ENCODE peak calls at places on chromosomes 12 and 14, in ten cellular contexts. C is suprapubic skin, N is stomach, B is K562, U is HepG2, A is ovary, F is sigmoid colon, M is A549, I is tibial nerve, K is H1. H is an unnamed sample.

GRCh38 chr12:117002040-117002832 is 91.5 kb downstream of the FBXW8 start:
- DNase-seq in C (no peak), N (no peak), B (no peak), U (no peak), A (no peak), F (no peak), M (no peak), I (no peak), K (no peak), H (no peak)

GRCh38 chr12:89731614-89732013 is 23.0 kb upstream of the ATP2B1 start:
- DNase-seq in C (no peak), N (no peak), B (no peak), U (no peak), A (no peak), F (no peak), M (no peak), I (no peak), K (no peak), H (no peak)

GRCh38 chr12:38162013-38162412 is 154.6 kb upstream of the ALG10B start:
- DNase-seq in C (no peak), N (no peak), B (no peak), U (no peak), A (no peak), F (no peak), M (no peak), I (no peak), K (no peak), H (peak)

GRCh38 chr12:92927436-92928116 is 1.5 kb downstream of the EEA1 start:
- DNase-seq in C (no peak), N (no peak), B (peak), U (peak), A (no peak), F (no peak), M (peak), I (no peak), K (no peak), H (no peak)

GRCh38 chr12:52645982-52646381 is 6.0 kb downstream of the KRT2 start:
- DNase-seq in C (no peak), N (no peak), B (no peak), U (no peak), A (no peak), F (no peak), M (no peak), I (no peak), K (no peak), H (no peak)

GRCh38 chr14:35390577-35391387 is 13.8 kb downstream of the NFKBIA start:
- DNase-seq in C (no peak), N (no peak), B (peak), U (no peak), A (peak), F (no peak), M (no peak), I (no peak), K (no peak), H (peak)

GRCh38 chr14:90535556-90535930 is 138.7 kb downstream of the CALM1 start:
- DNase-seq in C (no peak), N (no peak), B (no peak), U (no peak), A (no peak), F (no peak), M (no peak), I (no peak), K (no peak), H (no peak)

GRCh38 chr14:92759300-92759678 is 10.9 kb upstream of the LGMN start:
- DNase-seq in C (no peak), N (peak), B (peak), U (no peak), A (no peak), F (no peak), M (no peak), I (no peak), K (no peak), H (peak)

GRCh38 chr14:65517635-65518542 is 105.4 kb downstream of the FUT8 start:
- DNase-seq in C (no peak), N (no peak), B (peak), U (no peak), A (no peak), F (no peak), M (no peak), I (no peak), K (no peak), H (no peak)

GRCh38 chr12:88093573-88093972 is 48.3 kb downstream of the CEP290 start:
- DNase-seq in C (no peak), N (no peak), B (no peak), U (no peak), A (no peak), F (no peak), M (no peak), I (no peak), K (no peak), H (no peak)

GRCh38 chr14:101022916-101023435 is 119.5 kb upstream of the RTL1 start:
- DNase-seq in C (peak), N (peak), B (no peak), U (no peak), A (peak), F (peak), M (no peak), I (no peak), K (no peak), H (peak)

GRCh38 chr14:90518075-90518940 is 121.5 kb downstream of the CALM1 start:
- DNase-seq in C (no peak), N (peak), B (no peak), U (no peak), A (peak), F (peak), M (no peak), I (no peak), K (no peak), H (no peak)

GRCh38 chr14:29805415-29806123 is 122.1 kb downstream of the PRKD1 start:
- DNase-seq in C (no peak), N (peak), B (peak), U (no peak), A (peak), F (peak), M (no peak), I (peak), K (no peak), H (no peak)

GRCh38 chr12:121811434-121812319 is 7.9 kb downstream of the SETD1B start:
- DNase-seq in C (no peak), N (peak), B (peak), U (peak), A (peak), F (peak), M (peak), I (peak), K (no peak), H (peak)

GRCh38 chr14:102496331-102496691 is 13.3 kb downstream of the ANKRD9 start:
- DNase-seq in C (no peak), N (no peak), B (no peak), U (no peak), A (no peak), F (no peak), M (no peak), I (no peak), K (no peak), H (no peak)

GRCh38 chr12:99436584-99436983 is 211.0 kb upstream of the GARIN6 start:
- DNase-seq in C (no peak), N (no peak), B (no peak), U (no peak), A (no peak), F (no peak), M (no peak), I (no peak), K (no peak), H (no peak)

GRCh38 chr14:35122696-35123387 is 490 bp downstream of the PRORP start:
- DNase-seq in C (no peak), N (no peak), B (no peak), U (peak), A (no peak), F (no peak), M (peak), I (no peak), K (no peak), H (no peak)

GRCh38 chr14:85273099-85273677 is 256.8 kb upstream of the FLRT2 start:
- DNase-seq in C (no peak), N (no peak), B (no peak), U (no peak), A (no peak), F (no peak), M (no peak), I (no peak), K (no peak), H (no peak)

GRCh38 chr12:113149361-113150150 is at the start of gene CFAP73:
- DNase-seq in C (no peak), N (peak), B (peak), U (peak), A (peak), F (no peak), M (peak), I (no peak), K (peak), H (peak)

GRCh38 chr12:9707864-9708808 is 24.8 kb downstream of the CLECL1 start:
- DNase-seq in C (no peak), N (peak), B (peak), U (peak), A (no peak), F (no peak), M (peak), I (no peak), K (no peak), H (no peak)

GRCh38 chr14:69712637-69713088 is 54.3 kb upstream of the SRSF5 start:
- DNase-seq in C (no peak), N (peak), B (no peak), U (no peak), A (no peak), F (peak), M (no peak), I (no peak), K (no peak), H (peak)

GRCh38 chr14:64720190-64720589 is 16.0 kb downstream of the PLEKHG3 start:
- DNase-seq in C (peak), N (peak), B (no peak), U (peak), A (no peak), F (peak), M (peak), I (no peak), K (no peak), H (no peak)

GRCh38 chr12:50505386-50505827 is 622 bp downstream of the DIP2B start:
- DNase-seq in C (no peak), N (no peak), B (peak), U (no peak), A (no peak), F (peak), M (no peak), I (peak), K (no peak), H (peak)

GRCh38 chr12:92624236-92624635 is 78.6 kb upstream of the PLEKHG7 start:
- DNase-seq in C (no peak), N (no peak), B (no peak), U (no peak), A (no peak), F (no peak), M (peak), I (no peak), K (no peak), H (no peak)

GRCh38 chr12:55428844-55429243 is 2.8 kb downstream of the OR6C76 start:
- DNase-seq in C (no peak), N (no peak), B (no peak), U (no peak), A (no peak), F (no peak), M (no peak), I (no peak), K (no peak), H (no peak)

GRCh38 chr14:69107407-69108003 is 45.4 kb downstream of the DCAF5 start:
- DNase-seq in C (no peak), N (peak), B (peak), U (peak), A (no peak), F (no peak), M (peak), I (no peak), K (no peak), H (no peak)

GRCh38 chr12:107144990-107145389 is 51.6 kb upstream of the CRY1 start:
- DNase-seq in C (no peak), N (no peak), B (no peak), U (no peak), A (no peak), F (no peak), M (no peak), I (no peak), K (no peak), H (no peak)

GRCh38 chr14:64637735-64638473 is 66.3 kb upstream of the PLEKHG3 start:
- DNase-seq in C (no peak), N (no peak), B (no peak), U (no peak), A (no peak), F (no peak), M (no peak), I (no peak), K (no peak), H (no peak)

GRCh38 chr12:31482816-31483215 is 108.1 kb downstream of the DENND5B start:
- DNase-seq in C (no peak), N (no peak), B (no peak), U (no peak), A (no peak), F (no peak), M (no peak), I (no peak), K (no peak), H (no peak)

GRCh38 chr14:91158091-91158790 is 44.4 kb downstream of the DGLUCY start:
- DNase-seq in C (no peak), N (peak), B (no peak), U (no peak), A (no peak), F (no peak), M (no peak), I (no peak), K (no peak), H (no peak)

GRCh38 chr12:51345681-51346080 is 798 bp downstream of the CELA1 start:
- DNase-seq in C (no peak), N (no peak), B (peak), U (no peak), A (no peak), F (no peak), M (no peak), I (no peak), K (no peak), H (no peak)

GRCh38 chr12:64616221-64616620 is 5.9 kb downstream of the RASSF3 start:
- DNase-seq in C (no peak), N (no peak), B (no peak), U (no peak), A (no peak), F (no peak), M (no peak), I (no peak), K (no peak), H (no peak)

GRCh38 chr12:64624035-64624434 is 13.7 kb downstream of the RASSF3 start:
- DNase-seq in C (no peak), N (no peak), B (no peak), U (no peak), A (no peak), F (no peak), M (no peak), I (no peak), K (no peak), H (no peak)

GRCh38 chr12:64621257-64621942 is 11.1 kb downstream of the RASSF3 start:
- DNase-seq in C (no peak), N (no peak), B (no peak), U (no peak), A (no peak), F (no peak), M (no peak), I (no peak), K (no peak), H (no peak)

GRCh38 chr12:64618953-64619590 is 8.8 kb downstream of the RASSF3 start:
- DNase-seq in C (no peak), N (no peak), B (no peak), U (no peak), A (no peak), F (no peak), M (no peak), I (no peak), K (no peak), H (no peak)
- TF ChIP-seq EP300 in C (no peak), N (no peak), B (peak), U (no peak), A (no peak), F (no peak), M (no peak), I (no peak), K (no peak), H (no peak)

GRCh38 chr14:104318558-104319488 is 180.4 kb downstream of the KIF26A start:
- DNase-seq in C (peak), N (peak), B (no peak), U (no peak), A (peak), F (peak), M (no peak), I (no peak), K (no peak), H (peak)

GRCh38 chr14:104316723-104317499 is 178.5 kb downstream of the KIF26A start:
- DNase-seq in C (peak), N (peak), B (no peak), U (no peak), A (peak), F (no peak), M (no peak), I (no peak), K (no peak), H (peak)

GRCh38 chr14:104317500-104317805 is 179.1 kb downstream of the KIF26A start:
- DNase-seq in C (peak), N (peak), B (no peak), U (no peak), A (no peak), F (no peak), M (no peak), I (no peak), K (no peak), H (peak)

GRCh38 chr14:104319489-104320241 is 181.3 kb downstream of the KIF26A start:
- DNase-seq in C (peak), N (peak), B (no peak), U (no peak), A (peak), F (no peak), M (no peak), I (no peak), K (no peak), H (peak)

DNA sequence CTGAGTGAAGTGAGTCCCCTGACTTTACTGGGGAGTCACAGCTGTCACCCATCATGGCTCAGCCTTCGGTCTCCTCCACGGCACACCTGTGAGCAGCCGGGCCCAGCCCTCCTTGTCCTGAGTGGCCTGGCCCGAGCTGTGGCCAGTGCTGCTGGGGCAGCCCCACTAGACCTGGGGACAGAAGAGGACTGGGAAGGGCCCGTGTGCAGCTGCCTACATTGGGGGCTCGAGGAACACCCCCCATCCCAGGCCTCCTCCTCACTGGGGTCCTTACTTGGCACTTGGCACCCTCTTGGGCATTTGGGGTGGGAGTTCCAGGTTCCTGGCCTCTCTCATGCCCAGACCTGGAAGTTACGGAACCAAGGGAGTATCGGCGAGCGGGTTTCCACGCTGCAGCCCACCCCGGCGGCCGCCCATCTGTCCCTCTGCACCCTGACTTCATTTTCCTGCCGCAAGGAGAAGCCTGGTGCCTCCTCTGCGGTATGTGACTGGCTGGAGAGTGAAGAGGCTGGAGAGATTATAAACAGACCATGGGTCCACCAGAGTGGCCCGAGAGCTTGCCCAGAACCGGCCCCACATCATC is 179.7 kb downstream of the KIF26A start:
- DNase-seq in C (peak), N (peak), B (no peak), U (no peak), A (peak), F (no peak), M (no peak), I (no peak), K (no peak), H (peak)
- H3K27ac ChIP-seq in C (no peak), N (no peak), B (no peak), U (no peak), A (no peak), F (no peak), M (no peak), I (no peak), K (no peak), H (no peak)

GRCh38 chr12:39441963-39442894 is 691 bp downstream of the KIF21A start:
- DNase-seq in C (peak), N (peak), B (peak), U (peak), A (peak), F (peak), M (peak), I (peak), K (no peak), H (peak)
- TF ChIP-seq EP300 in C (no peak), N (no peak), B (no peak), U (no peak), A (no peak), F (no peak), M (no peak), I (no peak), K (no peak), H (no peak)

GRCh38 chr12:46523863-46524770 is 151.5 kb upstream of the SLC38A2 start:
- DNase-seq in C (no peak), N (no peak), B (peak), U (peak), A (no peak), F (no peak), M (peak), I (no peak), K (no peak), H (no peak)

GRCh38 chr12:46524778-46525177 is 152.2 kb upstream of the SLC38A2 start:
- DNase-seq in C (peak), N (peak), B (no peak), U (no peak), A (peak), F (peak), M (no peak), I (peak), K (no peak), H (peak)

GRCh38 chr12:46521145-46521544 is 148.6 kb upstream of the SLC38A2 start:
- DNase-seq in C (no peak), N (no peak), B (no peak), U (no peak), A (no peak), F (no peak), M (no peak), I (no peak), K (no peak), H (no peak)

GRCh38 chr12:46523446-46523845 is 150.9 kb upstream of the SLC38A2 start:
- DNase-seq in C (no peak), N (no peak), B (no peak), U (peak), A (no peak), F (no peak), M (peak), I (no peak), K (no peak), H (no peak)

DNA sequence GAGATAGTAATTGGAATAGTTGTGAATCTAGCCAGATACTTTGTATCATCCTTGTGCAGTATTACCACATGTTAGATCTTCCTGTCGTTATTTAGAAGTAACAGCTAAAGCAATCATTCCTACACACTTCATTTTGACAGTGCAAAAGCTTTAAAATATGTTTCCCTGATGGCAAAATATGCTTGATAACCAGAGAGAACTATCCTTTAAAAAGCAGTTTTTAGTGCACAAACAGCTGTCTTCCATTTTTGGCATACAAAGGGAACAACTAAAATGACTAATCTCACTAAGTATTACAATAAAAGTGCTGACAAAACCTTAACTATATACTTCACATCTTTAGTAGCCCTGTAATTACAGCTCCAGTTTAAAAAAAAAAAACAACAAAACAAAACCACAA is 149.6 kb upstream of the SLC38A2 start:
- DNase-seq in C (no peak), N (no peak), B (no peak), U (no peak), A (no peak), F (no peak), M (no peak), I (no peak), K (no peak), H (no peak)
- H3K27ac ChIP-seq in C (no peak), N (peak), B (no peak), U (no peak), A (no peak), F (peak), M (peak), I (no peak), K (no peak), H (no peak)

DNA sequence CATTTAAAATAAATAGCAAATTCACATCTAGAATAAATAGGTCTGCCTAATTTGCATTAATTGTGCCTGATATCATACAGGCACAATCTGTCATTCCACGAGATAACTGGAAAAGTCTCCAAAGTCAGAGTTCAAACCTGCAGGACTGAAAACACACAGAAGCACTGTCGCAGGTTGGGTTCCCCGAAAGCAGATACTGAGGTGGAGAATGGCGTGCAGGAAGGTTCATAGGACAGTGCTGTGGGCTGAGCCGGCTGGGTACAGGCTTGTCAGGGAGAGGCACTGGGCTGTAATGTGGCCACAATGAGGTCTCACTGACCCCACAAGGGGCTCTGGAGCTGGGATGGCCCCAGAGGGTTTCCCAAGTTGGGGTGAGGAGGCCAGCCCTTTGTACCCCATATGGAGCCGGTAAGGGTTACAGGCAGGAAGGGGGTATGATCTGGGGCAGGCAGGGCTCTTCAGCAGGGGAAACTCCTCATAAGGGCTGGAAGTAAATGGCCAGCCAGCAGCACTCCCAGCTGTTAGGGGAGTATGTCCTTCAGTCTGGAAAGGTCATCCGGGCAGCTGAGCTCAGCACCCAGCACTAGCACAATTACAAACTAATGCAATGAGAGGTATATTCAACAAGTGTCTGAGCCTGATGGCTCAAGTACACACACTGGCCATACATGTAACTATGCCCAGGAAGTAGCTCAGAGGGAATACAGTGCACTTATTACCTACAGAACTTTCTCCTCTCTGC is 68.5 kb downstream of the NT5DC3 start:
- DNase-seq in C (no peak), N (no peak), B (no peak), U (no peak), A (no peak), F (peak), M (no peak), I (no peak), K (no peak), H (no peak)
- TF ChIP-seq EP300 in C (no peak), N (no peak), B (no peak), U (no peak), A (no peak), F (no peak), M (no peak), I (no peak), K (no peak), H (no peak)

GRCh38 chr12:65935906-65936528 is 111.7 kb downstream of the HMGA2 start:
- DNase-seq in C (no peak), N (no peak), B (no peak), U (peak), A (no peak), F (no peak), M (no peak), I (no peak), K (no peak), H (no peak)
- H3K27ac ChIP-seq in C (no peak), N (peak), B (no peak), U (peak), A (no peak), F (no peak), M (no peak), I (no peak), K (no peak), H (no peak)